ENCODE peak calls at places on chromosomes 2 and 18, in ten cellular contexts. F, P, L, O, V, X, W, H, C and U are unnamed samples.

GRCh38 chr2:239260546-239261327 is 140.1 kb downstream of the HDAC4 start:
- DNase-seq in O (no peak), P (no peak), L (no peak), H (no peak), X (no peak), C (no peak), W (no peak), F (no peak), V (no peak), U (no peak)

GRCh38 chr2:239826376-239826775 is 198.8 kb downstream of the NDUFA10 start:
- DNase-seq in P (no peak), O (no peak), H (no peak), F (no peak), C (no peak), V (peak), L (no peak), W (no peak), X (no peak), U (no peak)

GRCh38 chr2:28352104-28352503 is 40.6 kb upstream of the FOSL2 start:
- DNase-seq in L (no peak), W (no peak), X (no peak), H (no peak), C (no peak), O (peak), P (no peak), F (peak), V (peak), U (no peak)

GRCh38 chr18:74869904-74870863 is 272.5 kb downstream of the ZNF407 start:
- DNase-seq in C (no peak), L (no peak), X (no peak), P (peak), F (peak), W (no peak), H (no peak), V (no peak), O (no peak), U (no peak)

GRCh38 chr2:48452108-48452507 is 77.8 kb upstream of the STON1 start:
- DNase-seq in C (no peak), O (no peak), V (no peak), X (no peak), W (no peak), H (no peak), P (peak), F (no peak), L (no peak), U (no peak)

GRCh38 chr2:44207102-44207501 is 38.4 kb downstream of the PPM1B start:
- DNase-seq in C (no peak), V (no peak), F (no peak), O (no peak), X (no peak), L (no peak), H (no peak), W (no peak), P (no peak), U (no peak)

GRCh38 chr2:64202206-64202864 is 58.1 kb upstream of the PELI1 start:
- DNase-seq in W (peak), L (no peak), P (no peak), X (peak), C (no peak), O (no peak), F (peak), H (peak), V (no peak), U (peak)

GRCh38 chr2:235803028-235803427 is 309.2 kb downstream of the AGAP1 start:
- DNase-seq in C (no peak), F (peak), L (no peak), P (no peak), X (no peak), H (no peak), V (no peak), O (no peak), W (no peak), U (no peak)

GRCh38 chr2:189579585-189579984 is 1.0 kb downstream of the SLC40A1 start:
- DNase-seq in W (no peak), F (peak), P (no peak), O (no peak), H (no peak), X (no peak), C (no peak), L (no peak), V (no peak), U (peak)

GRCh38 chr18:12001400-12001799 is 20.1 kb downstream of the IMPA2 start:
- DNase-seq in H (no peak), C (no peak), W (no peak), O (no peak), V (no peak), P (no peak), L (no peak), X (no peak), F (no peak), U (no peak)

GRCh38 chr2:14633031-14633430 is 514 bp downstream of the LRATD1 start:
- DNase-seq in F (peak), V (peak), H (no peak), X (no peak), W (no peak), O (peak), C (no peak), P (peak), L (no peak), U (no peak)

GRCh38 chr2:88600038-88600465 is 27.2 kb downstream of the EIF2AK3 start:
- DNase-seq in V (no peak), W (peak), L (peak), H (peak), C (peak), O (no peak), P (peak), X (peak), F (peak), U (peak)

GRCh38 chr2:188399159-188399558 is 107.5 kb downstream of the GULP1 start:
- DNase-seq in H (no peak), L (no peak), O (no peak), W (no peak), X (no peak), P (peak), V (no peak), C (no peak), F (peak), U (no peak)

GRCh38 chr2:68832161-68832869 is 38.9 kb downstream of the BMP10 start:
- DNase-seq in O (peak), V (peak), H (no peak), W (no peak), C (no peak), P (no peak), L (peak), F (peak), X (no peak), U (peak)

GRCh38 chr2:24399434-24400206 is 39.3 kb upstream of the ITSN2 start:
- DNase-seq in V (no peak), F (peak), C (no peak), P (no peak), O (no peak), W (no peak), X (no peak), L (no peak), H (no peak), U (no peak)

GRCh38 chr2:163779970-163780597 is 44.3 kb upstream of the FIGN start:
- DNase-seq in X (no peak), F (no peak), H (no peak), C (peak), V (no peak), W (no peak), P (no peak), L (no peak), O (no peak), U (no peak)

GRCh38 chr2:10329880-10330699 is 27.4 kb downstream of the HPCAL1 start:
- DNase-seq in P (no peak), L (peak), C (peak), O (no peak), V (no peak), F (peak), H (no peak), X (peak), W (no peak), U (peak)

GRCh38 chr2:169871994-169872393 is 44.7 kb downstream of the UBR3 start:
- DNase-seq in X (no peak), O (no peak), H (no peak), C (no peak), W (no peak), V (no peak), F (no peak), L (no peak), P (no peak), U (no peak)

GRCh38 chr2:187034434-187034833 is 185.5 kb upstream of the ZSWIM2 start:
- DNase-seq in W (no peak), C (no peak), P (no peak), L (no peak), V (no peak), X (no peak), F (no peak), O (no peak), H (no peak), U (no peak)

GRCh38 chr2:231387904-231388724 is 7.4 kb upstream of the B3GNT7 start:
- DNase-seq in O (peak), C (no peak), V (no peak), P (no peak), F (peak), L (no peak), H (no peak), W (no peak), X (no peak), U (peak)

GRCh38 chr18:46536215-46536874 is 120.7 kb downstream of the LOXHD1 start:
- DNase-seq in H (no peak), L (no peak), V (no peak), C (no peak), P (no peak), O (no peak), F (no peak), W (no peak), X (no peak), U (no peak)

GRCh38 chr2:201157694-201158093 is 25.2 kb upstream of the CASP10 start:
- DNase-seq in L (no peak), X (no peak), H (no peak), C (no peak), O (no peak), F (peak), P (no peak), V (no peak), W (no peak), U (no peak)

GRCh38 chr2:236179653-236180500 is 11.7 kb upstream of the GBX2 start:
- DNase-seq in V (peak), F (peak), O (no peak), C (no peak), X (no peak), L (no peak), P (peak), W (no peak), H (no peak), U (peak)

GRCh38 chr2:216319771-216320170 is 52.5 kb downstream of the MARCHF4 start:
- DNase-seq in X (no peak), W (no peak), H (no peak), O (no peak), V (no peak), F (peak), P (peak), C (no peak), L (no peak), U (peak)

GRCh38 chr2:12861344-12861942 is 144.7 kb downstream of the TRIB2 start:
- DNase-seq in O (no peak), V (no peak), W (no peak), F (peak), C (no peak), P (no peak), H (no peak), L (no peak), X (no peak), U (peak)

GRCh38 chr2:171436307-171436706 is 2.3 kb downstream of the DCAF17 start:
- DNase-seq in O (no peak), X (no peak), V (no peak), P (no peak), C (no peak), F (peak), H (no peak), L (no peak), W (peak), U (peak)

GRCh38 chr2:10226032-10226724 is 76.5 kb upstream of the HPCAL1 start:
- DNase-seq in F (no peak), V (peak), H (no peak), C (peak), P (peak), O (peak), W (no peak), L (no peak), X (no peak), U (no peak)

GRCh38 chr2:217913415-217913814 is 89.4 kb downstream of the TNS1 start:
- DNase-seq in X (no peak), C (no peak), V (no peak), F (no peak), O (no peak), L (no peak), W (no peak), P (no peak), H (no peak), U (no peak)

GRCh38 chr2:26598336-26599006 is 42.7 kb downstream of the CIB4 start:
- DNase-seq in H (no peak), O (no peak), V (peak), L (no peak), C (no peak), W (no peak), X (no peak), P (peak), F (no peak), U (no peak)

GRCh38 chr2:230751062-230751461 is 38.4 kb downstream of the CAB39 start:
- DNase-seq in V (no peak), O (no peak), P (no peak), W (peak), C (no peak), X (peak), F (peak), H (peak), L (no peak), U (peak)

GRCh38 chr2:203600286-203600685 is 65.2 kb upstream of the RAPH1 start:
- DNase-seq in C (no peak), P (peak), F (no peak), O (no peak), L (no peak), X (no peak), H (no peak), W (no peak), V (no peak), U (no peak)

GRCh38 chr18:72180689-72181088 is 363.5 kb downstream of the CBLN2 start:
- DNase-seq in X (no peak), H (no peak), O (no peak), F (no peak), W (no peak), P (no peak), C (no peak), L (no peak), V (no peak), U (no peak)
- H3K4me3 ChIP-seq in X (no peak), H (no peak), O (no peak), F (no peak), W (no peak), P (no peak), C (no peak), L (no peak), V (no peak), U (no peak)

GRCh38 chr18:9578306-9578705 is 36.1 kb downstream of the PPP4R1 start:
- DNase-seq in P (no peak), X (no peak), C (no peak), W (no peak), F (peak), O (no peak), V (no peak), L (no peak), H (no peak), U (no peak)

GRCh38 chr18:9575558-9575957 is 38.8 kb downstream of the PPP4R1 start:
- DNase-seq in L (peak), F (peak), C (peak), W (peak), V (peak), X (peak), H (peak), P (peak), O (peak), U (peak)

GRCh38 chr18:9571546-9571945 is 42.8 kb downstream of the PPP4R1 start:
- DNase-seq in V (no peak), C (no peak), H (no peak), X (no peak), W (no peak), L (no peak), P (no peak), F (no peak), O (no peak), U (no peak)

GRCh38 chr18:9577361-9577760 is 37.0 kb downstream of the PPP4R1 start:
- DNase-seq in H (no peak), C (no peak), X (no peak), P (no peak), L (no peak), O (no peak), F (no peak), W (no peak), V (no peak), U (peak)

DNA sequence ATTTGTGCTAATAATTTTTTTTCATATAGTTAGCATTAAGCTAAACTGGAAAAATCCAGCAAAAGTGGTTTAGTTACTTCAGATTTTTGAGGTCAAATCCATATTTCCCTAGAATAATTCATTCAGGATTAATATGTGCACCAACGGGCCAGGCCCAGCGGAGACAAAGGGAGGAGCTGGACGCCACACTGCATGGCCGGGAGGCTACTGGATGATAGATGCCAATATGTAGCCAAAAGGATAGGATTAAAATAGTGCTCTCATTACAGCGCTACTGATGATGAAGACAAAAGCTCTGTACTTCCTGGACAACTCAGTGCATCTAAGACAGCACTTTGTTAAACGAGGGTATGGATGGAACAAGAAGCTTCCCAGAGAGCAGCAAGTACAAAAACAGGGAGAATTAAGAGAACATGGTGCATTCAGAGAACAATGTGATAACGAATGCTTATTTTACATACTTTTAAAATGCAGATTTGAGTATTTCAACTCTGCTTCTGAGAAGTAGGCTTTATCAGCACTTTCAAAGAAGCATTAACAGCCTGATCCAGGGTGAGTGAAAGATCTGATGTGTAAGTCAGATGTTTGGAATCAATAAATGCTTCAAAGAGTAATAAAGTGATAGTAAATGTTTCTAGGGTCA is 39.8 kb downstream of the PPP4R1 start:
- DNase-seq in L (no peak), X (no peak), F (no peak), V (no peak), O (no peak), P (no peak), H (no peak), C (no peak), W (no peak), U (no peak)
- TF ChIP-seq CTCF in L (no peak), X (no peak), F (no peak), V (no peak), O (no peak), P (no peak), H (no peak), C (no peak), W (no peak), U (no peak)

DNA sequence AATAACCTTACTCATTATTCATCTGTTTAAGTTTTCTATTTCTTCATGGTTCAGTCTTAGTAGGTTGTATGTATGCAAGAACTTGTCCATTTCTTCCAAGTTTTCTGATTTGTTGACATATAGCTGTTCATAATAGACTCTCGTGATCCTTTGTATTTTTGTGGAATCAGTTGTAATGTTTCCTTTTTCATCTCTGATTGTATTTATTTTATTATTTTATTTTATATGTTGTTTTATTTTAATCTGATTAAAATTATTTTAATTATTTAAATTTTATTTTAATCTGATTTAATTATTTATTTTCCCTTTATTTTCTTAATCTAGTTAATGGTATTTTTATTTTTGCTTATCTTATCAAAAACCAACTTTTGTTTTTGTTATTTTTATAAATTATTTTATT is 43.5 kb upstream of the SLC9A2 start:
- DNase-seq in V (no peak), C (no peak), P (no peak), L (no peak), X (no peak), W (no peak), F (no peak), H (no peak), O (no peak), U (no peak)
- H3K4me3 ChIP-seq in V (no peak), C (no peak), P (no peak), L (no peak), X (no peak), W (no peak), F (no peak), H (no peak), O (no peak), U (no peak)

GRCh38 chr2:174012347-174013309 is 47.5 kb upstream of the SP3 start:
- DNase-seq in O (peak), X (no peak), F (peak), W (no peak), V (peak), H (no peak), L (no peak), C (no peak), P (peak), U (peak)

GRCh38 chr2:174011796-174012195 is 46.6 kb upstream of the SP3 start:
- DNase-seq in L (no peak), O (no peak), F (no peak), V (no peak), H (no peak), C (no peak), W (no peak), P (no peak), X (no peak), U (no peak)

GRCh38 chr2:174014021-174014698 is 49.0 kb upstream of the SP3 start:
- DNase-seq in W (no peak), O (no peak), V (no peak), C (no peak), X (no peak), F (peak), L (no peak), H (no peak), P (no peak), U (peak)

GRCh38 chr2:174014699-174015070 is 49.5 kb upstream of the SP3 start:
- DNase-seq in W (no peak), L (no peak), P (no peak), V (no peak), O (no peak), F (no peak), H (no peak), C (no peak), X (no peak), U (peak)

DNA sequence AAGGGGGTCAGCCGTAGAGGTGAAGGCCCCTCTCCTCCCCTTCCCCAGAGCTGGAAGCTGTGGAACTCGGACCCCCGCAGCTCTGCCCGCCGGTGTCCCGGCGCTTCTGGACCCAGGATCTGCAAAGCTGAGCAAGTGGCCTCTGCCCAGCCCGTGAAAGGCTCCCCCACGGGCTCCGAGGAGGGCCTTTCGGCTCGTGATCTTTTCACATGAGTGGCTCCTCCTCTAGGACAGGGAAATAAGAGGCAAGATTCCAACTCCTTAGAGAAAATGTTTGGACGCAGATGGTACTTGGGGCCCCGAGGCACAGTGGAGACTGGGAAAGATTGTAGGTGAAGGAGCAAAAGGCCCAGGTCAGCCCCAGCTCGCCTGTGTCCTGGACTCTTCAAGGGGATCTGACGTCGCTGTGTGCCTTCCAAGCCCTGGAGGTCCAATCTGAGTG is 48.2 kb upstream of the SP3 start:
- DNase-seq in P (peak), W (no peak), C (no peak), O (peak), F (peak), L (no peak), X (no peak), V (peak), H (no peak), U (peak)
- TF ChIP-seq CTCF in P (no peak), W (no peak), C (no peak), O (no peak), F (no peak), L (no peak), X (no peak), V (no peak), H (no peak), U (no peak)

GRCh38 chr2:105775809-105776559 is 31.3 kb downstream of the NCK2 start:
- DNase-seq in V (no peak), O (no peak), L (peak), X (no peak), W (no peak), H (peak), F (no peak), P (no peak), C (no peak), U (peak)
- H3K4me3 ChIP-seq in V (no peak), O (peak), L (no peak), X (no peak), W (no peak), H (no peak), F (no peak), P (no peak), C (no peak), U (no peak)

DNA sequence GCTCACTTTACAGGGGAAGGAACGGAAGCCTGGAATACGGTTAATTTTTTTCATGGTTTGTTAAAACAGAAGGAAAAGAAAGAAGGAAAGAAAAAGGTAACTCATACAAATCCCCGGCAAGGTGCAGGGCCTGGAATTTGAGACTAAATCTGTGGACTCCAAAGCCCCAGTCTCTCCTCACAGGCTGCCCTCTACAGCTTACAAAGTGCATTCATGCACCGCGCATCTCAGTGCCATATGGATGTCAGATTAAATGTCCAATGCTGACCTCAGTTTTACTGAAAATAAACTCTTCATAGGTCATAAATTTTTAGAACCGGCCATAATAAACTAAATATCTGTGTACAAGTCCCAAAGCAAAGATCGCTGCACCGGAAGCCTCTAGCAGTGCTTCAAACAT is 17.8 kb downstream of the ST6GAL2 start:
- DNase-seq in H (no peak), W (no peak), O (no peak), P (peak), X (no peak), C (no peak), L (no peak), V (no peak), F (no peak), U (no peak)
- TF ChIP-seq CTCF in H (peak), W (peak), O (no peak), P (peak), X (no peak), C (no peak), L (peak), V (no peak), F (no peak), U (no peak)